ENCODE peak calls at places on chromosomes 4 and X, in nine cellular contexts. A is AG20443, L is T47D, G is myocyte, Q is left ventricle myocardium inferior, H is psoas muscle, W is H54, O is NAMALWA, K is HEK293T. B is an unnamed sample.

GRCh38 chrX:78123190-78123589 is 16.3 kb downstream of the TAF9B start:
- DNase-seq in O (no peak), Q (no peak), A (no peak), K (no peak), L (peak), H (no peak), G (peak), W (no peak), B (no peak)

GRCh38 chrX:44012484-44013096 is 39.4 kb upstream of the NDP start:
- DNase-seq in Q (peak), O (no peak), A (peak), W (peak), G (peak), H (peak), K (no peak), L (no peak), B (peak)

GRCh38 chr4:4327652-4328121 is 37.6 kb downstream of the ZBTB49 start:
- DNase-seq in L (peak), A (peak), K (peak), Q (peak), O (no peak), H (no peak), W (no peak), G (no peak), B (peak)

GRCh38 chr4:94732358-94732698 is 25.4 kb upstream of the BMPR1B start:
- DNase-seq in Q (no peak), A (no peak), G (no peak), K (no peak), O (no peak), W (no peak), L (no peak), H (no peak), B (no peak)

GRCh38 chrX:150478496-150479492 is 89.6 kb upstream of the MTM1 start:
- DNase-seq in W (no peak), G (no peak), Q (no peak), A (no peak), H (no peak), K (no peak), O (no peak), L (no peak), B (no peak)

GRCh38 chrX:130120746-130121504 is 10.6 kb upstream of the ELF4 start:
- DNase-seq in H (peak), W (peak), O (peak), A (peak), Q (peak), L (no peak), G (peak), K (peak), B (no peak)

GRCh38 chr4:83780334-83780733 is 244.4 kb downstream of the GPAT3 start:
- DNase-seq in K (no peak), W (no peak), A (no peak), L (peak), H (no peak), O (no peak), Q (no peak), G (no peak), B (no peak)

GRCh38 chrX:121579016-121579760 is 531.8 kb downstream of the GLUD2 start:
- DNase-seq in K (peak), Q (no peak), O (peak), H (no peak), L (peak), W (no peak), A (no peak), G (no peak), B (no peak)

GRCh38 chr4:139732991-139733555 is 67.5 kb downstream of the MGST2 start:
- DNase-seq in O (no peak), Q (no peak), H (no peak), W (no peak), K (no peak), A (no peak), G (no peak), L (no peak), B (no peak)

GRCh38 chrX:37912797-37913196 is 65.4 kb upstream of the DYNLT3 start:
- DNase-seq in K (no peak), O (no peak), L (no peak), W (no peak), G (no peak), A (no peak), H (no peak), Q (no peak), B (no peak)

GRCh38 chr4:85149656-85150055 is 183.2 kb upstream of the WDFY3 start:
- DNase-seq in O (no peak), W (no peak), Q (no peak), K (no peak), A (peak), L (no peak), H (no peak), G (peak), B (no peak)

GRCh38 chr4:78644744-78645330 is 93.3 kb downstream of the ANXA3 start:
- DNase-seq in K (peak), G (peak), W (no peak), L (peak), O (peak), Q (peak), A (peak), H (peak), B (no peak)

GRCh38 chr4:181896609-181897008 is 346.6 kb upstream of the TENM3 start:
- DNase-seq in O (no peak), G (no peak), W (no peak), H (no peak), Q (no peak), A (peak), L (no peak), K (no peak), B (no peak)

GRCh38 chr4:3639613-3640586 is 107.7 kb upstream of the LRPAP1 start:
- DNase-seq in G (no peak), O (no peak), W (no peak), L (peak), H (no peak), K (no peak), Q (no peak), A (no peak), B (no peak)

GRCh38 chrX:150200820-150201287 is 162.3 kb upstream of the MAMLD1 start:
- DNase-seq in H (peak), W (peak), A (peak), O (no peak), Q (no peak), K (peak), L (peak), G (peak), B (peak)

GRCh38 chr4:110508827-110509446 is 33.0 kb downstream of the ENPEP start:
- DNase-seq in H (no peak), L (peak), O (peak), W (no peak), K (peak), Q (no peak), A (peak), G (peak), B (no peak)

GRCh38 chr4:33709247-33709646 is 2535.1 kb downstream of the ARAP2 start:
- DNase-seq in O (no peak), K (no peak), Q (no peak), W (no peak), G (peak), A (no peak), H (no peak), L (no peak), B (no peak)

GRCh38 chrX:84189125-84189524 is 1.1 kb upstream of the RPS6KA6 start:
- DNase-seq in L (peak), A (no peak), O (peak), K (no peak), G (no peak), Q (no peak), H (no peak), W (no peak), B (no peak)

GRCh38 chr4:117137143-117137542 is 51.8 kb upstream of the TRAM1L1 start:
- DNase-seq in Q (no peak), H (no peak), A (no peak), G (peak), W (peak), L (no peak), O (no peak), K (no peak), B (no peak)

GRCh38 chrX:137166591-137166990 is 132.8 kb upstream of the GPR101 start:
- DNase-seq in K (peak), H (no peak), W (no peak), O (peak), Q (no peak), L (peak), G (no peak), A (no peak), B (no peak)

GRCh38 chr4:53775381-53775780 is 184.1 kb upstream of the LNX1 start:
- DNase-seq in H (no peak), Q (no peak), O (no peak), L (no peak), A (no peak), K (no peak), G (peak), W (no peak), B (no peak)

GRCh38 chr4:102868153-102868781 is 525 bp upstream of the CISD2 start:
- DNase-seq in L (no peak), O (no peak), G (no peak), A (no peak), H (peak), K (no peak), Q (peak), W (no peak), B (peak)

GRCh38 chr4:148315049-148315448 is 127.2 kb downstream of the NR3C2 start:
- DNase-seq in W (peak), Q (no peak), L (no peak), H (peak), G (peak), O (no peak), A (no peak), K (no peak), B (no peak)

GRCh38 chr4:54073481-54073880 is 9.1 kb upstream of the CHIC2 start:
- DNase-seq in Q (no peak), A (peak), L (no peak), G (no peak), W (no peak), H (no peak), O (no peak), K (no peak), B (no peak)

GRCh38 chrX:47500541-47500940 is 17.5 kb upstream of the ZNF41 start:
- DNase-seq in W (no peak), L (no peak), G (no peak), A (no peak), K (no peak), H (no peak), Q (no peak), O (no peak), B (no peak)

GRCh38 chrX:142686653-142687283 is 339.0 kb upstream of the SPANXN4 start:
- DNase-seq in H (no peak), L (peak), Q (no peak), A (no peak), G (no peak), O (no peak), K (no peak), W (no peak), B (no peak)

GRCh38 chr4:108644237-108644636 is 6.2 kb upstream of the OSTC start:
- DNase-seq in Q (no peak), K (no peak), W (no peak), H (no peak), G (peak), O (no peak), A (peak), L (no peak), B (no peak)

GRCh38 chr4:94548571-94548970 is 96.8 kb downstream of the PDLIM5 start:
- DNase-seq in A (peak), H (no peak), G (peak), W (no peak), Q (no peak), K (no peak), O (no peak), L (no peak), B (no peak)

GRCh38 chr4:61911313-61911756 is 711.2 kb downstream of the ADGRL3 start:
- DNase-seq in L (no peak), G (no peak), A (no peak), Q (no peak), W (no peak), K (no peak), O (no peak), H (no peak), B (no peak)

GRCh38 chr4:162101337-162101736 is 62.5 kb downstream of the FSTL5 start:
- DNase-seq in K (no peak), G (no peak), O (no peak), W (no peak), H (no peak), L (no peak), A (no peak), Q (no peak), B (no peak)

GRCh38 chr4:15117270-15117946 is 115.1 kb downstream of the CPEB2 start:
- DNase-seq in L (no peak), H (no peak), O (no peak), Q (no peak), K (no peak), W (no peak), A (no peak), G (no peak), B (no peak)

GRCh38 chr4:10102193-10102980 is 14.2 kb downstream of the WDR1 start:
- DNase-seq in K (no peak), Q (no peak), O (no peak), W (no peak), L (no peak), G (no peak), A (no peak), H (no peak), B (no peak)

GRCh38 chr4:151955721-151956340 is 195.0 kb upstream of the GATB start:
- DNase-seq in G (no peak), H (no peak), L (no peak), K (no peak), W (no peak), A (no peak), Q (no peak), O (no peak), B (no peak)

GRCh38 chrX:119516157-119516702 is 48.0 kb downstream of the SLC25A5 start:
- DNase-seq in A (peak), H (no peak), K (peak), Q (no peak), W (peak), O (peak), L (peak), G (peak), B (peak)

GRCh38 chrX:38175140-38175539 is 45.5 kb downstream of the SRPX start:
- DNase-seq in A (no peak), K (peak), O (peak), Q (no peak), G (no peak), L (peak), W (no peak), H (no peak), B (peak)

B was measured in 8988T.